ENCODE peak calls at places on chromosomes 2 and 18, in six cellular contexts. Y, I, M, K, Q and O are unnamed samples.

GRCh38 chr2:232457121-232458011 is 1.4 kb downstream of the ALPI start:
- DNase-seq in Y (no peak), I (no peak), M (no peak), K (no peak), Q (no peak), O (no peak)

GRCh38 chr2:98538280-98539041 is 69.9 kb downstream of the COA5 start:
- DNase-seq in Y (no peak), I (no peak), M (no peak), K (no peak), Q (no peak), O (no peak)

GRCh38 chr2:74242354-74243071 is 44.1 kb downstream of the MTHFD2 start:
- DNase-seq in Y (no peak), I (no peak), M (no peak), K (no peak), Q (no peak), O (no peak)

GRCh38 chr2:188678921-188679320 is 295.3 kb upstream of the COL3A1 start:
- DNase-seq in Y (no peak), I (no peak), M (peak; percentile 5), K (no peak), Q (no peak), O (no peak)

GRCh38 chr18:12765586-12765985 is 62.7 kb downstream of the PSMG2 start:
- DNase-seq in Y (no peak), I (no peak), M (no peak), K (no peak), Q (no peak), O (no peak)

GRCh38 chr2:128449226-128450061 is 130.8 kb upstream of the HS6ST1 start:
- DNase-seq in Y (no peak), I (no peak), M (no peak), K (no peak), Q (no peak), O (no peak)

GRCh38 chr2:58890865-58891525 is 649.9 kb upstream of the FANCL start:
- DNase-seq in Y (peak; percentile 8), I (no peak), M (no peak), K (no peak), Q (no peak), O (no peak)

GRCh38 chr2:120397362-120397811 is 51.5 kb downstream of the INHBB start:
- DNase-seq in Y (no peak), I (peak; percentile 74), M (no peak), K (no peak), Q (no peak), O (peak; percentile 74)

GRCh38 chr2:143489135-143489534 is 359.9 kb downstream of the ARHGAP15 start:
- DNase-seq in Y (no peak), I (peak; percentile 2), M (no peak), K (peak; percentile 81), Q (no peak), O (no peak)

GRCh38 chr2:793236-793635 is 116.0 kb upstream of the TMEM18 start:
- DNase-seq in Y (no peak), I (no peak), M (no peak), K (no peak), Q (no peak), O (no peak)

GRCh38 chr2:239034561-239035341 is 186.9 kb downstream of the TWIST2 start:
- DNase-seq in Y (no peak), I (no peak), M (no peak), K (no peak), Q (no peak), O (no peak)

GRCh38 chr2:33505966-33506365 is 29.5 kb downstream of the RASGRP3 start:
- DNase-seq in Y (no peak), I (no peak), M (no peak), K (no peak), Q (no peak), O (no peak)

GRCh38 chr2:37020212-37020886 is 54.0 kb upstream of the STRN start:
- DNase-seq in Y (no peak), I (no peak), M (no peak), K (peak; percentile 77), Q (no peak), O (no peak)

GRCh38 chr2:71631411-71631931 is 178.1 kb downstream of the DYSF start:
- DNase-seq in Y (no peak), I (no peak), M (no peak), K (no peak), Q (no peak), O (no peak)

GRCh38 chr2:217732995-217733394 is 269.8 kb downstream of the TNS1 start:
- DNase-seq in Y (no peak), I (no peak), M (no peak), K (no peak), Q (no peak), O (no peak)

GRCh38 chr2:11325961-11326691 is 18.3 kb downstream of the ROCK2 start:
- DNase-seq in Y (no peak), I (no peak), M (no peak), K (no peak), Q (no peak), O (no peak)

GRCh38 chr2:88735853-88736252 is 44.4 kb downstream of the RPIA start:
- DNase-seq in Y (peak; percentile 72), I (no peak), M (peak; percentile 22), K (no peak), Q (no peak), O (no peak)

GRCh38 chr2:143230506-143231256 is 101.5 kb downstream of the ARHGAP15 start:
- DNase-seq in Y (no peak), I (no peak), M (no peak), K (no peak), Q (no peak), O (no peak)

GRCh38 chr2:122713800-122714199 is 958.3 kb downstream of the TSN start:
- DNase-seq in Y (no peak), I (no peak), M (no peak), K (no peak), Q (no peak), O (no peak)

GRCh38 chr18:14975431-14975830 is 227.5 kb downstream of the ANKRD30B start:
- DNase-seq in Y (no peak), I (no peak), M (no peak), K (no peak), Q (no peak), O (no peak)

GRCh38 chr2:36348721-36349120 is 6.9 kb upstream of the CRIM1 start:
- DNase-seq in Y (no peak), I (no peak), M (no peak), K (no peak), Q (no peak), O (peak; percentile 31)

GRCh38 chr2:220296174-220296573 is 668.7 kb downstream of the SLC4A3 start:
- DNase-seq in Y (no peak), I (no peak), M (no peak), K (no peak), Q (no peak), O (no peak)

GRCh38 chr2:159996792-159997546 is 65.4 kb downstream of the PLA2R1 start:
- DNase-seq in Y (no peak), I (no peak), M (no peak), K (peak; percentile 91), Q (no peak), O (no peak)

GRCh38 chr2:167237478-167237877 is 349.2 kb downstream of the XIRP2 start:
- DNase-seq in Y (no peak), I (no peak), M (no peak), K (no peak), Q (no peak), O (no peak)

GRCh38 chr2:223081789-223082188 is 29.8 kb downstream of the KCNE4 start:
- DNase-seq in Y (no peak), I (no peak), M (no peak), K (no peak), Q (no peak), O (no peak)

GRCh38 chr2:175807031-175807873 is 194.8 kb downstream of the LNPK start:
- DNase-seq in Y (no peak), I (no peak), M (no peak), K (no peak), Q (no peak), O (no peak)

GRCh38 chr2:161556440-161556839 is 67.8 kb upstream of the SLC4A10 start:
- DNase-seq in Y (no peak), I (no peak), M (no peak), K (no peak), Q (no peak), O (no peak)

DNA sequence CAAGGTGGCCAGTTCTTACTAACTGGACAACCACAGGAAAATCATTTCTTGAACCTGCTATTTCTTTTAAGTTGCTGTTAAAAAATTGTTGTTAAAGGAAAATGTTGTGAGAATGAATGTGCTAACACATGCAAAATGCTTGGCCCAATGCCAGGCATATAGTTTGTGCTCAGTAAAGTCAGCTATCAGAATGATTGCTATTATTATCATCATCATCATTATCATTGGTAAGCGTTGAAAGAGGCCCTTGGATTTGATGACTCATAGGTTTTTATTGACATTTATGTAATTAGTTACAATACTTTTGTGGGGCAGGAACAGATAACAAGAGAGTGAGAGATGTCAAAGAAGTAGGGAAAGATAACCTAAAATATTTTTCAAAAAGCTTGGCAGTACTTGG is 394.2 kb upstream of the ZEB2 start:
- DNase-seq in Y (no peak), I (no peak), M (no peak), K (no peak), Q (no peak), O (no peak)
- TF ChIP-seq MYC in Y (no peak), I (no peak), M (no peak), K (no peak), Q (no peak), O (no peak)

GRCh38 chr2:124822516-124822915 is 797.4 kb downstream of the CNTNAP5 start:
- DNase-seq in Y (no peak), I (no peak), M (no peak), K (no peak), Q (no peak), O (no peak)
- TF ChIP-seq MYC in Y (no peak), I (no peak), M (no peak), K (no peak), Q (no peak), O (no peak)

GRCh38 chr18:61643884-61644647 is 248.7 kb downstream of the RNF152 start:
- DNase-seq in Y (no peak), I (no peak), M (peak; percentile 8), K (no peak), Q (no peak), O (no peak)

GRCh38 chr18:61637905-61638304 is 254.9 kb downstream of the RNF152 start:
- DNase-seq in Y (no peak), I (no peak), M (no peak), K (no peak), Q (no peak), O (no peak)

GRCh38 chr18:61635901-61636528 is 256.8 kb downstream of the RNF152 start:
- DNase-seq in Y (peak; percentile 30), I (no peak), M (peak; percentile 47), K (peak; percentile 76), Q (no peak), O (peak; percentile 18)

GRCh38 chr18:61637319-61637718 is 255.5 kb downstream of the RNF152 start:
- DNase-seq in Y (no peak), I (no peak), M (no peak), K (no peak), Q (no peak), O (no peak)

DNA sequence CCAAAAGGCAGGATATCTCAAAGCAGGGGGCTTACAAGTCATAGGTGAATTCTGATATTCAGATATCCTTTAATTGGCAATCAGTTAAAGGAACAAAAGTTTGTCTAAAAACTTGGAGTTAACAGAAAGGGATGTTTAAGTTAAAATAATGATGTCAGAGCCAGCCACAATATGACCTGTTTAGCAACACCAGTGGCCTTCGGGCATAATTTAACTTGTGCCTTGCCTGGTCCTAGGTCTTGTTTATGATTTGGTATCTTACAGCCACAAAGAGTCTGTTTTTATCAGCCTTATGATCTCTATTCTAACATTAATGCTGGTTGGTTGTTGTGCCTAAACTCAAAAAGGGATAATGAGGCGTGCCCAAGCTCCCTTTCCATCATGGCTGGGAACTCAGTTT is 252.9 kb downstream of the RNF152 start:
- DNase-seq in Y (no peak), I (no peak), M (no peak), K (no peak), Q (no peak), O (no peak)
- TF ChIP-seq MYC in Y (no peak), I (no peak), M (no peak), K (no peak), Q (no peak), O (no peak)

GRCh38 chr18:56869189-56869777 is 218.1 kb downstream of the WDR7 start:
- DNase-seq in Y (peak; percentile 32), I (peak; percentile 2), M (peak; percentile 70), K (peak; percentile 64), Q (peak; percentile 11), O (peak; percentile 32)
- TF ChIP-seq MYC in Y (no peak), I (no peak), M (no peak), K (no peak), Q (no peak), O (no peak)